ENCODE peak calls at places on chromosomes 12 and 14, in six cellular contexts. L is neural progenitor cell, R is PC-3, E is MM.1S, A is GM23248, D is HCT116. F is an unnamed sample.

GRCh38 chr14:45135181-45135580 is 549 bp upstream of the FANCM start:
- DNase-seq in L (peak), R (peak), E (no peak), A (peak), D (no peak), F (peak)

GRCh38 chr14:95255487-95255886 is 64.2 kb downstream of the CLMN start:
- DNase-seq in L (peak), R (no peak), E (peak), A (no peak), D (peak), F (peak)

GRCh38 chr14:100305446-100306255 is 593 bp downstream of the SLC25A29 start:
- DNase-seq in L (peak), R (peak), E (no peak), A (peak), D (no peak), F (peak)

GRCh38 chr12:62732861-62733427 is 202.0 kb downstream of the PPM1H start:
- DNase-seq in L (no peak), R (peak), E (no peak), A (peak), D (peak), F (no peak)

GRCh38 chr12:18752280-18752920 is 14.5 kb downstream of the CAPZA3 start:
- DNase-seq in L (peak), R (peak), E (no peak), A (peak), D (no peak), F (no peak)

GRCh38 chr14:37122288-37122687 is 50.1 kb downstream of the SLC25A21 start:
- DNase-seq in L (no peak), R (peak), E (no peak), A (peak), D (peak), F (no peak)

GRCh38 chr12:105803292-105803691 is 335.5 kb downstream of the NUAK1 start:
- DNase-seq in L (no peak), R (peak), E (no peak), A (peak), D (no peak), F (no peak)

GRCh38 chr14:64387232-64387737 is 868 bp upstream of the MTHFD1 start:
- DNase-seq in L (peak), R (peak), E (no peak), A (peak), D (no peak), F (no peak)

GRCh38 chr14:86673523-86673969 is 1143.6 kb downstream of the FLRT2 start:
- DNase-seq in L (no peak), R (peak), E (no peak), A (no peak), D (no peak), F (no peak)

DNA sequence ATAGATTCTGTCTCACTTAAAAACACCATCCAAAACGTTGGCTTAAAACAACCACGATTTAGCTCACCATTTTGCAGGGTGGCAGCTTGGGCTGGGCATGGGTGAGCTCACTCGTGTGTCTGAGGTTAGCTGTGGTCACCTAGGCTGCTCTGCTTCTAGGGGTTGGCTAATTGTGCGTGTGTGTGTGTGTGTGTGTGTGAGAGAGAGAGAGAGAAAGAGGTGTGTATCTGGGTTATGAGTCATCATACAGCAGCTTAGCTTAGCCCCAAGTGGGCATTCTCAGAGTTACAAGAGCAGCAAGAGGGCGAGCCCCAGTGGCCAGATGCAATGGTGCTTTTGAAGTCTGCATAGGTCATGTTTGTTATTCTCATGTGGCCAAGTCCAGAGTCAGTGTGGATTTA is 6.0 kb downstream of the FBXW8 start:
- DNase-seq in L (no peak), R (peak), E (peak), A (peak), D (peak), F (peak)
- TF ChIP-seq EZH2phosphoT487 in L (no peak), R (no peak), E (no peak), A (no peak), D (no peak), F (no peak)

GRCh38 chr14:23299558-23299957 is 3.1 kb downstream of the PPP1R3E start:
- DNase-seq in L (no peak), R (peak), E (no peak), A (peak), D (no peak), F (peak)
- TF ChIP-seq EZH2phosphoT487 in L (no peak), R (no peak), E (no peak), A (no peak), D (no peak), F (no peak)

GRCh38 chr12:59624732-59625455 is 29.1 kb downstream of the SLC16A7 start:
- DNase-seq in L (no peak), R (no peak), E (no peak), A (peak), D (no peak), F (no peak)
- TF ChIP-seq EZH2phosphoT487 in L (no peak), R (no peak), E (no peak), A (no peak), D (no peak), F (no peak)

DNA sequence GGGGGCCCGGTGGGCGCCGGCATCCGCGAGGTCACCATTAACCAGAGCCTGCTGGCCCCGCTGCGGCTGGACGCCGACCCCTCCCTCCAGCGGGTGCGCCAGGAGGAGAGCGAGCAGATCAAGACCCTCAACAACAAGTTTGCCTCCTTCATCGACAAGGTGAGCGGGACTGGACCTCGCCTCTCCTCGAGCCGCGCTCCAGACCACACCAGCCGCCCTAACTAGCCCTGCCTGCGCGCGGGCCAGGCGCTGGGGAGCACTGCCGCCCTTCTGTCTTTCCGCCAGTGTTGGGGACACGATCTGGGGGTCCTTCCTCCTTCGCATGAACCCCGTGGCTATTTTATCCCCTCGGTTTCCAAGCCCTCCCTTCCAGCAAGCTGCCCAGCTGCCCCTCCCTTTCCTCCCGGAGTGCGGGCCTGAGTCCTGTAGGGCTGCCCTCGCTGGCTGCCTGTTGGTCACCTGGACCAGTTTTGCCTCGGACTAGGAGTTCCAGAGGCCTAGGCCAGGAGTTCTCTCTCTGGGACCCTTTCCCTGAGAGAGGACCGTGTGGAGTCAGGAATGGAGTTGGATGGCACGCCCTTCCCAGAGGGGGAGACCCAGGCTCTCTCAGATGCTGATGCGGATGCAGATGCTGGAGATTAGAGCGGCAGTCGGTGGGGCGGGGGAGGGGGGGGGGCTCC is 559 bp downstream of the KRT7 start:
- DNase-seq in L (peak), R (peak), E (no peak), A (no peak), D (no peak), F (no peak)
- TF ChIP-seq EZH2phosphoT487 in L (peak), R (no peak), E (no peak), A (no peak), D (no peak), F (no peak)

GRCh38 chr12:7712841-7713442 is 1.7 kb downstream of the DPPA3 start:
- DNase-seq in L (no peak), R (no peak), E (no peak), A (no peak), D (no peak), F (no peak)

GRCh38 chr12:7709969-7710368 is 1.3 kb upstream of the DPPA3 start:
- DNase-seq in L (peak), R (no peak), E (no peak), A (no peak), D (no peak), F (no peak)

GRCh38 chr12:7716391-7716790 is 5.2 kb downstream of the DPPA3 start:
- DNase-seq in L (peak), R (no peak), E (peak), A (peak), D (peak), F (peak)

GRCh38 chr12:7705846-7706245 is 5.4 kb upstream of the DPPA3 start:
- DNase-seq in L (no peak), R (no peak), E (no peak), A (no peak), D (no peak), F (no peak)

GRCh38 chr12:7711133-7711532 is at the start of gene DPPA3:
- DNase-seq in L (no peak), R (no peak), E (no peak), A (no peak), D (no peak), F (no peak)
- TF ChIP-seq EZH2phosphoT487 in L (no peak), R (no peak), E (no peak), A (no peak), D (no peak), F (no peak)

DNA sequence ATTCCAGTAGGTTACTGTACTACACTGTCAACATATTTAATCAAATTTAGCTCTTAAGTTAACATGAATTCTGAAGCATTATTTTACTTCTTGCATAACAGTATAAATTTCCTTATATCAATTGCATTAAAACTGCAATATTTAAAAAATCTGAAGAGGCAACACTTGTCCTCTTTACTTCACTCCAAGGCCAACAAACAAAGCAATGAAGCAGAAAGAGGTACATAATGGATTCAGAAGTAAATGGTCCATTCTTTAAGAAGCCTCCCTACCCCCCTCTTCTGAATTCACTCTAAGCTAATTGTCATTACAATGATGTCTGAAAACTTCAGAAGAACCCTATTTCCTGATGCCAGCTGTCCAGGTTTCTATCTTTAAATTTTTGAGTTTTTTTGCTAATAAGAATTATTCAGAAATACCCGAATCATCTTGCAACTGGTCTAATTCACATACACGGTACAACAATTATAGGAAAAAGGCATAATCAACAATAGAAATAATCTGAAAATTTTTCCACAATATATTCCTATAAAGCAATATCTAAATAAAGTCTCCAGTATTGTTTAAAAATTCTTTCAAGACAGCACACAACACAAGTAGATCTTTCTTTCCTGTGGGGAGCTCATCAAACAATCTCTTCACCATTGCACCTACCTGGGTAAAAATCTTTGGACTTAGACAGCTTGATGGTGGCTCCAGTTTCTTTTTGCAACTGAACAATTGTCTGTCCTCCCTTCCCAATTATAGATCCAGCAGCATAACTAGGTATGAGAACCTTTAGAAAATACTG is 2.9 kb downstream of the NOVA1 start:
- DNase-seq in L (peak), R (no peak), E (no peak), A (no peak), D (no peak), F (no peak)
- TF ChIP-seq EZH2phosphoT487 in L (no peak), R (no peak), E (no peak), A (no peak), D (no peak), F (no peak)

GRCh38 chr12:132954471-132955048 is 1.5 kb downstream of the ZNF605 start:
- DNase-seq in L (no peak), R (peak), E (no peak), A (peak), D (no peak), F (no peak)

GRCh38 chr12:132955933-132956725 is at the start of gene ZNF605:
- DNase-seq in L (peak), R (peak), E (peak), A (peak), D (no peak), F (peak)

GRCh38 chr12:132953771-132954170 is 2.3 kb downstream of the ZNF605 start:
- DNase-seq in L (no peak), R (no peak), E (no peak), A (no peak), D (no peak), F (no peak)

GRCh38 chr12:132953163-132953425 is 3.0 kb downstream of the ZNF605 start:
- DNase-seq in L (no peak), R (no peak), E (no peak), A (no peak), D (no peak), F (no peak)

DNA sequence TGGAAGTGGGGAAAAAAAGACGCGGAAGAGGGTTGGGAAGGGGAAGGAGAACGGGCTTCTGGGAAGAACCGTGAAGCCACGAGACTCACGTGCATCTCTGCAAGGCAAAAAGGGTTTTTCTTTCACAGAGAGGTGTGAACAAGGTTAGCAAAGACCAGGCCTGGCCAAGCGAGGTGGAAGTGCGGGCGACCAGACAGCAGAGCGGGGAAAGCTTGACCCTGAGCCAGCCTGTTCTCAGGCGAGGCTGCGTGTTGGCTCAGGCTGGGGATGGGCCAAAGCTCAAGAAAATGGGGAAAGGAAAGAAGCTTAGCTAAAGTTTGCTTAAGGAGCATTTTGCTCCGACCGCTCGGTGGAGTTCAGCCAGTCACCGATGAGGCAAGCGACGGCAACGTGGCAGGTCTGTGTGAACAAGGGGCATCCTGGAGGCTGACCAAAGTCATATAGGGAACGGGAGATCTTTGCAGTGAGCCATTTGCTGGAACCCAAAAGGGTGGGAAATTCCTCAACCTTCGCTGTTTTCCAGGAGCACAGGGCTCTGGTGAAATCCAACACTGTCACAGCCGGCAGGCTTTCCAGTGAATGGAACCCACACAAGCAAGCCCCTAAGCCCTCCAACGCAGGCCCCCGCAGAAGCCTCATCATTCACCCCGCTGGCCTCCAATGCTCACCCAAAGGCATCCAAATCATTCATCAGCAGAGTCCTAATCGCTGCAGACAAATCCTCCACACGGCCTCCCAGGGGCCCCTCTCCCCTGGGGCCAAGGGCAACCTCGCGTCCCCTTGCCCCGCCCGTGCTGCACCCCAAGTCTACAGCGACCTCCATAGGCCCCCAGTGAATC is 793 bp downstream of the ZNF605 start:
- DNase-seq in L (peak), R (peak), E (no peak), A (peak), D (no peak), F (peak)
- TF ChIP-seq EZH2phosphoT487 in L (no peak), R (no peak), E (no peak), A (no peak), D (no peak), F (no peak)

GRCh38 chr12:1591029-1591428 is 3.4 kb downstream of the FBXL14 start:
- DNase-seq in L (peak), R (peak), E (peak), A (peak), D (no peak), F (peak)
- TF ChIP-seq EZH2phosphoT487 in L (no peak), R (no peak), E (no peak), A (no peak), D (no peak), F (no peak)

GRCh38 chr14:93974299-93974698 is 2.1 kb downstream of the ASB2 start:
- DNase-seq in L (no peak), R (no peak), E (no peak), A (no peak), D (no peak), F (no peak)
- TF ChIP-seq EZH2phosphoT487 in L (no peak), R (no peak), E (no peak), A (no peak), D (no peak), F (no peak)

DNA sequence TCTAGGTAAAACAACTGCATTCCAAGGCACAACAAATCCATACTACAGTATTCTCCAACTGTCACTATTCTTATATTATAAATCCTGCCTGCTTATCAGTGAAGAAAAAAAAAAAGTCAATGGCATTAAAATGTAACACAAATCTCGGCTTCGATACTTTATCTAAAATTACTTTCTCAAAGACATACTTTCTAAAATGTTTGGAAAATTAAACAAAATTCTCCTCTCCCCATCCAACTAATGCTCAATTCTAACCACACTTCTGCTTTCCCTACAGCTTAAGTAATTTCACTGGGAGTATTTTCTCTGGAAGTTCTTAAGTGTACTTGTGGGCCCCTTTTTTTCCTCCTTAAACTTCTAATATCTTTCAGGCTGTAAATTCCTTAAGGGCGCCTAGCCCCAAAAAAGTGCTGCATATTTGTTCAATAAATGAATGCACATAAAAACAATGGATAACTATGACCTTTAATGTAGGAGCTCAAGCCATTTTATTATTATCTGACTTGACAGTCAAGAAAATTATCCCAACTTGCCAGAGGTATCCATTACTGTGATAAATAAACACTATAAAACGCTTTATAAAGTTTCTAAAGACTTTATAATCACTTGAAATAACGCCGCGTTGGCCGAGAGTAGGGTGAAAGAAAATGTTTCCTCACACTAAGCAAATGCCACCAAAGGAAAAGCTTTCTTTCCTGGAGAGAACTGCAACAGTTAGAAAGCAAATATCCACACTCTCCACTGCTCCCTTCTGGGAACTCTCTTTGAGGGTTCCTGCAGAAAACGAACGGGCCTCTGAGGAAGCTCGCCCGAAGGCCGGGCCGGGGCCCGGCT is 954 bp downstream of the HEATR5A start:
- DNase-seq in L (no peak), R (no peak), E (peak), A (peak), D (no peak), F (no peak)
- TF ChIP-seq EZH2phosphoT487 in L (no peak), R (no peak), E (no peak), A (no peak), D (no peak), F (no peak)

F was measured in OCI-LY7.